ENCODE peak calls at places on chromosomes 7 and 10, in four cellular contexts. P, W, N and T are unnamed samples.

GRCh38 chr7:55439627-55440026 is 74.5 kb downstream of the LANCL2 start:
- DNase-seq in P (peak; percentile 73), W (peak; percentile 12), N (peak; percentile 36), T (peak; percentile 83)

GRCh38 chr7:1850976-1851571 is 181.0 kb downstream of the ELFN1 start:
- DNase-seq in W (no peak), N (no peak), P (no peak), T (peak; percentile 37)

GRCh38 chr10:22573820-22574569 is 140.4 kb downstream of the PIP4K2A start:
- DNase-seq in N (peak; percentile 41), W (peak; percentile 44), P (peak; percentile 59), T (peak; percentile 44)

GRCh38 chr10:98361131-98361633 is 53.8 kb downstream of the PYROXD2 start:
- DNase-seq in W (no peak), P (peak; percentile 100), N (peak; percentile 100), T (peak; percentile 99)

GRCh38 chr7:127844707-127845331 is 186.4 kb downstream of the LRRC4 start:
- DNase-seq in P (peak; percentile 73), W (peak; percentile 13), N (peak; percentile 61), T (no peak)

GRCh38 chr7:3230908-3231307 is 70.1 kb upstream of the SDK1 start:
- DNase-seq in N (no peak), W (no peak), P (no peak), T (no peak)

GRCh38 chr7:45292481-45292880 is 134.9 kb downstream of the RAMP3 start:
- DNase-seq in P (no peak), W (no peak), N (no peak), T (peak; percentile 35)

GRCh38 chr10:113177163-113177935 is 227.3 kb downstream of the TCF7L2 start:
- DNase-seq in N (no peak), P (no peak), W (no peak), T (no peak)

GRCh38 chr7:17234398-17235021 is 63.9 kb upstream of the AHR start:
- DNase-seq in W (peak; percentile 98), N (peak; percentile 95), P (peak; percentile 98), T (peak; percentile 32)

GRCh38 chr7:55210176-55210575 is 155.0 kb upstream of the LANCL2 start:
- DNase-seq in W (no peak), N (no peak), P (no peak), T (no peak)

GRCh38 chr7:101936612-101937231 is 119.3 kb downstream of the CUX1 start:
- DNase-seq in P (peak; percentile 83), W (no peak), N (peak; percentile 33), T (peak; percentile 71)

GRCh38 chr7:100895956-100896742 is 461 bp upstream of the ACHE start:
- DNase-seq in N (no peak), P (no peak), W (no peak), T (peak; percentile 73)

GRCh38 chr10:93369588-93370164 is 112.5 kb downstream of the MYOF start:
- DNase-seq in N (no peak), W (no peak), P (no peak), T (no peak)

GRCh38 chr7:102075126-102075525 is 211.5 kb upstream of the SH2B2 start:
- DNase-seq in P (no peak), W (no peak), N (no peak), T (peak; percentile 31)

GRCh38 chr10:6458814-6459213 is 121.3 kb downstream of the PRKCQ start:
- DNase-seq in N (no peak), W (no peak), P (no peak), T (no peak)

GRCh38 chr7:23622469-23622868 is 25.3 kb downstream of the CCDC126 start:
- DNase-seq in W (no peak), P (no peak), N (peak; percentile 76), T (no peak)

GRCh38 chr10:102620615-102621417 is 23.5 kb upstream of the TRIM8 start:
- DNase-seq in P (no peak), N (peak; percentile 55), W (no peak), T (peak; percentile 84)

GRCh38 chr10:77448226-77448625 is 189.4 kb downstream of the KCNMA1 start:
- DNase-seq in N (no peak), P (no peak), W (no peak), T (no peak)

GRCh38 chr10:20418286-20418685 is 478.8 kb downstream of the NEBL start:
- DNase-seq in P (no peak), N (no peak), W (no peak), T (no peak)

GRCh38 chr7:75762350-75762917 is 9.6 kb downstream of the CCL26 start:
- DNase-seq in W (peak; percentile 74), P (peak; percentile 88), N (peak; percentile 77), T (peak; percentile 93)

GRCh38 chr10:72087392-72087968 is 871 bp downstream of the SPOCK2 start:
- DNase-seq in N (no peak), P (no peak), W (no peak), T (no peak)

GRCh38 chr7:152848026-152848425 is 88.5 kb downstream of the ACTR3B start:
- DNase-seq in N (no peak), W (no peak), P (no peak), T (peak; percentile 31)

GRCh38 chr10:122510326-122510725 is 49.0 kb downstream of the HTRA1 start:
- DNase-seq in N (no peak), W (no peak), P (no peak), T (peak; percentile 80)

GRCh38 chr10:72133517-72133916 is 45.2 kb upstream of the SPOCK2 start:
- DNase-seq in W (peak; percentile 39), P (peak; percentile 81), N (peak; percentile 83), T (peak; percentile 87)

GRCh38 chr7:4017081-4017480 is 665.0 kb upstream of the FOXK1 start:
- DNase-seq in W (no peak), N (no peak), P (no peak), T (no peak)

GRCh38 chr10:35422236-35422635 is 85.9 kb downstream of the CCNY start:
- DNase-seq in N (peak; percentile 27), P (peak; percentile 37), W (peak; percentile 48), T (no peak)

GRCh38 chr10:102645388-102645740 is 1.1 kb downstream of the TRIM8 start:
- DNase-seq in W (peak; percentile 55), P (no peak), N (peak; percentile 78), T (peak; percentile 90)

GRCh38 chr7:43792471-43792870 is 34.0 kb downstream of the BLVRA start:
- DNase-seq in P (no peak), N (no peak), W (no peak), T (no peak)

GRCh38 chr7:37062460-37062859 is 338.2 kb upstream of the AOAH start:
- DNase-seq in N (no peak), P (no peak), W (no peak), T (no peak)

GRCh38 chr10:96395931-96396877 is 37.4 kb upstream of the OPALIN start:
- DNase-seq in N (peak; percentile 67), P (peak; percentile 85), W (peak; percentile 62), T (peak; percentile 93)

GRCh38 chr7:41481353-41481752 is 221.5 kb downstream of the INHBA start:
- DNase-seq in N (peak; percentile 81), P (peak; percentile 51), W (no peak), T (no peak)

GRCh38 chr7:131149429-131149774 is 178.3 kb upstream of the MKLN1 start:
- DNase-seq in P (no peak), N (no peak), W (no peak), T (no peak)

GRCh38 chr7:131147604-131148003 is 180.1 kb upstream of the MKLN1 start:
- DNase-seq in P (no peak), N (no peak), W (no peak), T (no peak)

GRCh38 chr7:131149840-131150239 is 177.8 kb upstream of the MKLN1 start:
- DNase-seq in W (no peak), N (no peak), P (no peak), T (no peak)

GRCh38 chr7:131148708-131149428 is 178.8 kb upstream of the MKLN1 start:
- DNase-seq in N (no peak), P (no peak), W (no peak), T (no peak)

GRCh38 chr7:131148258-131148657 is 179.4 kb upstream of the MKLN1 start:
- DNase-seq in P (no peak), W (no peak), N (no peak), T (no peak)
- H2AFZ ChIP-seq in P (no peak overlapping the region), W (no peak overlapping the region), N (no peak overlapping the region), T (no peak overlapping the region)

GRCh38 chr10:5314866-5315265 is 49.9 kb upstream of the UCN3 start:
- DNase-seq in N (no peak), P (no peak), W (no peak), T (no peak)

GRCh38 chr10:5319863-5320262 is 44.9 kb upstream of the UCN3 start:
- DNase-seq in P (no peak), W (no peak), N (no peak), T (no peak)

GRCh38 chr10:5321273-5321672 is 43.5 kb upstream of the UCN3 start:
- DNase-seq in N (no peak), P (no peak), W (no peak), T (no peak)

GRCh38 chr10:5317547-5318107 is 47.1 kb upstream of the UCN3 start:
- DNase-seq in P (peak; percentile 92), W (peak; percentile 81), N (peak; percentile 73), T (peak; percentile 68)

DNA sequence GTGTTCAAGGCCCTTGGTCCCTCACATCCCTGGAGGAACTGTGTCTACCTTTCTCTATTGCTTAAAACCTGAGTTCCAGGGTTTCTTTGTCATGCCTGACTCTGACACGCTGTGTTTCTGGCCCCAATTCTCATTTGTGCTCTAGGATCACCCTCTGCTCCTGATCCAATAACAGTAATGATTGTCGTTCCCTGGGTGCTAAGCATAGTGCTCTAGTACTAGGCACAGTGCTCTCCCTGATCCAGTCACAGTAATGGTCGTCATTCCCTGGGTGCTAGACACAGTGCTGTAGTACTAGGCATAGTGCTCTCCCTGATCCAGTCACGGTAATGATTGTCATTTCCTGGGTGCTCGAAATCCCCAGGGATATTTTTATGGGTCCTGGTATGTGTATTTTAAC is 46.6 kb upstream of the UCN3 start:
- DNase-seq in N (no peak), P (no peak), W (no peak), T (no peak)
- H2AFZ ChIP-seq in N (no peak overlapping the region), P (no peak overlapping the region), W (peak overlapping the region; percentile 57), T (no peak overlapping the region)

GRCh38 chr10:29543715-29544114 is 91.1 kb downstream of the SVIL start:
- DNase-seq in W (no peak), P (no peak), N (no peak), T (no peak)

GRCh38 chr10:29542723-29543122 is 92.0 kb downstream of the SVIL start:
- DNase-seq in W (no peak), N (no peak), P (no peak), T (no peak)

GRCh38 chr10:29541826-29542225 is 92.9 kb downstream of the SVIL start:
- DNase-seq in W (no peak), P (no peak), N (no peak), T (no peak)

GRCh38 chr10:29546773-29547313 is 87.9 kb downstream of the SVIL start:
- DNase-seq in W (peak; percentile 27), N (no peak), P (no peak), T (no peak)

GRCh38 chr10:29545122-29545521 is 89.6 kb downstream of the SVIL start:
- DNase-seq in P (no peak), W (no peak), N (no peak), T (no peak)
- H2AFZ ChIP-seq in P (no peak overlapping the region), W (no peak overlapping the region), N (no peak overlapping the region), T (no peak overlapping the region)

DNA sequence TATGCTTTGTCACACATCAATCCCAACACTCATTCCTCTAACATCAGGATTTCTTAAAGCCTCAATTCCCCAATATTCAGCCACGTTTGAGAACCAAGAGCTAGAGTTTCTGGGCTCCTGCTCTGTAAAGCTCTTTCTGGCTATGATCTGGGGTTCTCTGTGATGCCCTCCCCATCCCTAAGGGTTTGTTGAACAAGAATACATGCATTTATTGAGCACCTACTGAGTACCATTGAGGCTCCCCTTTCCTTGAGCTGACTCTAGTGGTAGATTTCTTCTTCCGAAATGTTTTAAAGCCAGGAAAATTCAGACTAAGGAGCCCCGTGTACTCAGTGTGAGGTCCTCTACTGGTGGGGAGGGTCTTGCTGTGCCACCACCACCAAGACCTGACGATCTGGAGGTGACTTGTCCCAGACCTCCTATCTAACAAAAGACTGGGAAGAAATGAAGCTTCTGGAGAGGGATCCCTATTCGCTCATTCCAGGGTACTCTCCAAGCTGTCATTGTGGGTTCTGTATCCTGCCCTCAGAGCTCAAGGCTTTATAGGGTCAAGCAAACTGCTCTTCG is 23.1 kb upstream of the SRGN start:
- DNase-seq in N (no peak), W (no peak), P (no peak), T (no peak)
- H2AFZ ChIP-seq in N (peak overlapping the region; percentile 76), W (no peak overlapping the region), P (peak overlapping the region; percentile 72), T (peak overlapping the region; percentile 66)